ENCODE peak calls at places on chromosomes 2 and 18, in seven cellular contexts. B is transverse colon, A is cardiac muscle cell, N is upper lobe of right lung, Y is GM12865, S is AG04450, O is epithelial cell of esophagus. Q is an unnamed sample.

GRCh38 chr18:41681138-41681881 is 273.7 kb upstream of the PIK3C3 start:
- DNase-seq in B (no peak), A (no peak), N (no peak), Y (no peak), S (no peak), O (peak; percentile 52), Q (no peak)

GRCh38 chr2:28956890-28957289 is 24.2 kb upstream of the TOGARAM2 start:
- DNase-seq in B (no peak), A (no peak), N (no peak), Y (no peak), S (no peak), O (no peak), Q (no peak)

GRCh38 chr18:27793013-27793412 is 383.9 kb downstream of the CDH2 start:
- DNase-seq in B (no peak), A (no peak), N (no peak), Y (no peak), S (no peak), O (no peak), Q (no peak)

GRCh38 chr18:60059216-60059615 is 159.4 kb downstream of the PMAIP1 start:
- DNase-seq in B (no peak), A (no peak), N (no peak), Y (no peak), S (no peak), O (no peak), Q (no peak)

GRCh38 chr2:232795920-232796319 is 19.6 kb upstream of the KCNJ13 start:
- DNase-seq in B (no peak), A (no peak), N (no peak), Y (no peak), S (no peak), O (no peak), Q (no peak)

GRCh38 chr2:207423886-207424285 is 105.9 kb upstream of the CREB1 start:
- DNase-seq in B (no peak), A (no peak), N (no peak), Y (peak; percentile 87), S (peak; percentile 80), O (peak; percentile 33), Q (no peak)

GRCh38 chr18:49612515-49613033 is 50.7 kb downstream of the LIPG start:
- DNase-seq in B (no peak), A (no peak), N (no peak), Y (peak; percentile 71), S (no peak), O (peak; percentile 35), Q (no peak)

GRCh38 chr18:51089691-51090090 is 59.7 kb downstream of the SMAD4 start:
- DNase-seq in B (no peak), A (no peak), N (no peak), Y (no peak), S (no peak), O (no peak), Q (no peak)

GRCh38 chr18:76445275-76445674 is 49.8 kb downstream of the ZNF516 start:
- DNase-seq in B (no peak), A (no peak), N (no peak), Y (no peak), S (no peak), O (peak; percentile 50), Q (no peak)

GRCh38 chr2:199471443-199472057 is 13.8 kb upstream of the SATB2 start:
- DNase-seq in B (peak; percentile 83), A (peak; percentile 89), N (peak; percentile 85), Y (peak; percentile 38), S (no peak), O (no peak), Q (peak; percentile 87)

GRCh38 chr2:231088779-231089178 is 32.1 kb downstream of the PSMD1 start:
- DNase-seq in B (no peak), A (no peak), N (no peak), Y (no peak), S (no peak), O (no peak), Q (no peak)

GRCh38 chr2:231094671-231095346 is 30.0 kb downstream of the HTR2B start:
- DNase-seq in B (no peak), A (no peak), N (no peak), Y (no peak), S (no peak), O (no peak), Q (no peak)

GRCh38 chr2:231099918-231100317 is 24.9 kb downstream of the HTR2B start:
- DNase-seq in B (no peak), A (peak; percentile 4), N (no peak), Y (peak; percentile 5), S (no peak), O (no peak), Q (no peak)

DNA sequence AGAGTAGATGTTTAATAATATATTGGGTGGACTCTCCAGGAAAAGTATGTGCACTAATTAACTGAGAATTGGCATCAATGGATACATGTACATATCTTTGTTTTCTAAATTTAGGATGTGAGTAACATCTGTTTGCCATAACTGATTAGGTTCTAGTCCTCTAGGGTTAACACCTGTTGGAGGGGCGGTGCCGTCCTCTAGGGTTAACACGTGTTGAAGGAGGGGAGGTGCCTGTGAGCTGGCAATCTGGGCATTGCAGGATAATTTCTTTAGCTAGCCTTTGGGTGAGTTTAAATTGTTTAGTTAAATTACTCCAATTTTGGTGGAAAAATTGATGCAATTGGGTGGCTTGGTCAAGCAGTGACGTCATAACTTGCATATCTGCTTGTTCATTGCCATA is 30.9 kb downstream of the HTR2B start:
- DNase-seq in B (peak; percentile 44), A (no peak), N (no peak), Y (no peak), S (no peak), O (no peak), Q (no peak)
- H3K4me3 ChIP-seq in B (no peak overlapping the region), A (no peak overlapping the region), N (no peak overlapping the region), Y (no peak overlapping the region), S (no peak overlapping the region), O (no peak overlapping the region), Q (no peak overlapping the region)

GRCh38 chr2:50346104-50346503 is 685.8 kb downstream of the NRXN1 start:
- DNase-seq in B (no peak), A (peak; percentile 52), N (no peak), Y (no peak), S (no peak), O (no peak), Q (peak; percentile 51)
- TF ChIP-seq CTCF in B (no peak), A (no peak), N (no peak), Y (no peak), S (no peak), O (no peak), Q (no peak)

DNA sequence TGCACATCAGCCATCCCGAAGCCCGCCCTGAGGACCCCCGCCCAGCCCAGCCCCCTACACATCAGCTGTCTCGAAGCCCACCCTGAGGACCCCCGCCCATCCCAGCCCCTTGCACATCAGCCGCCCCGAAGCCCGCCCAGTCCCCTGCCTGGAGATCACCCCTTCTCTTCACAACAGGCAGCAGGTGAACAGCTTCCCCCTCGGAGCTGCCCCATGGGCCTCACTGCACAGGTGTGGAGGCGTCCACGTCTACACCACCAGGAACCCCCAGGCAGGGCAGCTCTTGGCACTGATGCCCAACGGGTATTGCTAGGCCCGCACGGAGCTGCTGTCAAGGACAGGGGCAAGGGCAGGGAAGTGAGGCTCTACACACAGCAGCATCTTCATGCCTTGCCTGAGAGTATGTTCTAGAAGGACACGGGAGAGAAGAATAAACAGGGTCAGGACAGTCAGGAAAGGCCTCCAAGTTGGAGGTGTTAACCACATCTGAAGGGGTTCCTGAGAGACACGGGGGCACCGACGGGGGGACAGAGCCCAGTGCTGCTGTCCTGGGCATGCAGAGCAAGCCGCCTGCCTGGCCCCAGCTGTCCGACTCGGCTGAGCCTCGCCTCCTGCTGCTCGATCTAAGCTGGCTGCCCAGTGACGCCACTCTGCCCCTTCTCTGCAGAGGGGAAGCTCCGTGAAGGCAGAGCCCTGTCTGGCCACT is 137.4 kb downstream of the HDAC4 start:
- DNase-seq in B (peak; percentile 11), A (no peak), N (peak; percentile 64), Y (no peak), S (no peak), O (no peak), Q (peak; percentile 73)
- H3K4me3 ChIP-seq in B (no peak overlapping the region), A (no peak overlapping the region), N (no peak overlapping the region), Y (no peak overlapping the region), S (no peak overlapping the region), O (no peak overlapping the region), Q (no peak overlapping the region)

GRCh38 chr2:184644685-184645084 is 46.4 kb downstream of the ZNF804A start:
- DNase-seq in B (no peak), A (no peak), N (no peak), Y (no peak), S (no peak), O (peak; percentile 34), Q (no peak)
- TF ChIP-seq CTCF in B (no peak), A (no peak), N (no peak), Y (no peak), S (peak; percentile 24), O (no peak), Q (no peak)

GRCh38 chr2:188788621-188789020 is 185.6 kb upstream of the COL3A1 start:
- DNase-seq in B (peak; percentile 48), A (no peak), N (no peak), Y (no peak), S (no peak), O (peak; percentile 80), Q (no peak)
- H3K4me3 ChIP-seq in B (no peak overlapping the region), A (no peak overlapping the region), N (no peak overlapping the region), Y (no peak overlapping the region), S (no peak overlapping the region), O (no peak overlapping the region), Q (no peak overlapping the region)

GRCh38 chr2:98488252-98488651 is 43.6 kb downstream of the INPP4A start:
- DNase-seq in B (no peak), A (no peak), N (no peak), Y (no peak), S (no peak), O (no peak), Q (no peak)
- TF ChIP-seq CTCF in B (no peak), A (no peak), N (no peak), Y (no peak), S (no peak), O (no peak), Q (no peak)

GRCh38 chr2:156892449-156893335 is 364.8 kb upstream of the GALNT5 start:
- DNase-seq in B (no peak), A (peak; percentile 60), N (no peak), Y (peak; percentile 52), S (no peak), O (peak; percentile 95), Q (no peak)
- H3K4me3 ChIP-seq in B (peak overlapping the region; percentile 25), A (peak overlapping the region; percentile 24), N (peak overlapping the region; percentile 22), Y (no peak overlapping the region), S (peak overlapping the region; percentile 45), O (peak overlapping the region; percentile 39), Q (peak overlapping the region; percentile 71)

GRCh38 chr2:27133905-27134780 is at the start of gene PREB:
- DNase-seq in B (peak; percentile 99), A (peak; percentile 98), N (peak; percentile 99), Y (peak; percentile 97), S (peak; percentile 87), O (peak; percentile 94), Q (peak; percentile 99)
- TF ChIP-seq CTCF in B (no peak), A (peak; percentile 56), N (peak; percentile 23), Y (peak; percentile 28), S (peak; percentile 64), O (no peak), Q (no peak)

Q was measured in kidney.